ENCODE peak calls at places on chromosomes 3 and 15, in four cellular contexts. A is breast epithelium; O is stimulated activated CD4-positive, alpha-beta T cell treated with anti-CD3 and anti-CD28 coated beads, Interleukin-1b, Interleukin-23, amount 100 ng/mL, for 1 hour; V is lung microvascular endothelial cell. X is an unnamed sample.

GRCh38 chr3:174776123-174776522 is 83.0 kb upstream of the NAALADL2 start:
- DNase-seq in V (no peak), A (no peak), O (no peak), X (no peak)

GRCh38 chr3:194487289-194488006 is 646 bp upstream of the ATP13A3 start:
- DNase-seq in A (no peak), V (peak; percentile 53), O (no peak), X (no peak)

GRCh38 chr3:6806991-6807390 is 53.9 kb upstream of the GRM7 start:
- DNase-seq in O (no peak), V (no peak), A (no peak), X (no peak)

GRCh38 chr3:60708191-60708975 is 542.9 kb downstream of the FHIT start:
- DNase-seq in O (no peak), V (no peak), A (no peak), X (no peak)

GRCh38 chr15:35657679-35658201 is 111.8 kb upstream of the DPH6 start:
- DNase-seq in A (no peak), V (no peak), O (no peak), X (no peak)

GRCh38 chr3:30604091-30604490 is 2.3 kb upstream of the TGFBR2 start:
- DNase-seq in A (no peak), V (peak; percentile 78), O (no peak), X (no peak)

GRCh38 chr3:186598108-186598784 is 14.6 kb upstream of the AHSG start:
- DNase-seq in O (no peak), V (no peak), A (no peak), X (no peak)

GRCh38 chr15:51600114-51600513 is 22.5 kb downstream of the DMXL2 start:
- DNase-seq in O (no peak), A (no peak), V (no peak), X (no peak)

GRCh38 chr3:49351521-49352011 is 6.6 kb downstream of the GPX1 start:
- DNase-seq in V (peak; percentile 72), A (no peak), O (no peak), X (peak; percentile 70)

GRCh38 chr15:74432968-74433591 is 678 bp downstream of the SEMA7A start:
- DNase-seq in A (no peak), V (no peak), O (no peak), X (no peak)

GRCh38 chr3:115040673-115041286 is 106.3 kb downstream of the ZBTB20 start:
- DNase-seq in V (peak; percentile 66), O (no peak), A (no peak), X (peak; percentile 67)

GRCh38 chr15:63833246-63833696 is 477 bp downstream of the HERC1 start:
- DNase-seq in A (no peak), V (peak; percentile 37), O (no peak), X (no peak)

X was measured in endothelial cell of umbilical vein.